ENCODE peak calls at places on chromosomes 4 and X, in seven cellular contexts. N is ovary, T is AG10803, E is left ventricle myocardium inferior, Y is fibroblast of pulmonary artery, F is B cell, L is OCI-LY7. B is an unnamed sample.
A peak's percentile ranks its signal among the peaks of the same experiment; 100 is the strongest.

GRCh38 chr4:153295131-153295755 is 49.2 kb upstream of the MND1 start:
- DNase-seq in F (no peak), T (no peak), L (no peak), E (no peak), Y (no peak), N (no peak), B (no peak)

GRCh38 chr4:136793848-136794247 is 738.4 kb downstream of the PCDH18 start:
- DNase-seq in F (no peak), N (no peak), E (no peak), Y (no peak), L (no peak), T (no peak), B (no peak)

GRCh38 chr4:40401646-40402045 is 66.5 kb downstream of the CHRNA9 start:
- DNase-seq in L (no peak), F (no peak), T (no peak), N (no peak), E (no peak), Y (peak; percentile 20), B (no peak)

GRCh38 chrX:19836337-19836736 is 51.1 kb downstream of the SH3KBP1 start:
- DNase-seq in L (no peak), F (no peak), N (no peak), T (no peak), Y (no peak), E (no peak), B (no peak)

GRCh38 chrX:54808109-54808604 is 612 bp downstream of the MAGED2 start:
- DNase-seq in E (peak; percentile 76), T (peak; percentile 28), L (no peak), F (no peak), N (peak; percentile 87), Y (no peak), B (no peak)

GRCh38 chr4:148302416-148302815 is 139.8 kb downstream of the NR3C2 start:
- DNase-seq in E (no peak), T (no peak), L (no peak), F (no peak), Y (no peak), N (no peak), B (no peak)

GRCh38 chrX:49102221-49102620 is 21.3 kb downstream of the GPKOW start:
- DNase-seq in T (no peak), N (no peak), L (no peak), E (no peak), Y (no peak), F (no peak), B (no peak)

GRCh38 chr4:111842336-111842735 is 302.9 kb upstream of the FAM241A start:
- DNase-seq in T (peak; percentile 67), F (no peak), Y (peak; percentile 7), N (no peak), E (no peak), L (no peak), B (no peak)

GRCh38 chr4:122341906-122342305 is 36.9 kb upstream of the ADAD1 start:
- DNase-seq in F (no peak), N (no peak), E (no peak), T (peak; percentile 88), Y (peak; percentile 91), L (no peak), B (peak; percentile 88)

GRCh38 chr4:152709675-152710438 is 30.1 kb upstream of the TMEM154 start:
- DNase-seq in N (no peak), L (no peak), Y (peak; percentile 25), T (no peak), F (no peak), E (no peak), B (peak; percentile 41)

GRCh38 chr4:32133734-32134133 is 1413.6 kb downstream of the PCDH7 start:
- DNase-seq in E (no peak), L (no peak), Y (no peak), T (no peak), N (no peak), F (no peak), B (no peak)

GRCh38 chr4:110266136-110266535 is 67.7 kb upstream of the ELOVL6 start:
- DNase-seq in E (no peak), T (no peak), L (no peak), N (no peak), F (no peak), Y (no peak), B (no peak)

GRCh38 chrX:129780441-129781105 is 824 bp downstream of the SASH3 start:
- DNase-seq in E (no peak), N (no peak), Y (no peak), T (no peak), L (no peak), F (no peak), B (no peak)

GRCh38 chrX:140525448-140525847 is 20.6 kb upstream of the SOX3 start:
- DNase-seq in Y (peak; percentile 16), N (no peak), F (no peak), T (peak; percentile 76), E (no peak), L (no peak), B (peak; percentile 69)

GRCh38 chrX:53682885-53683555 is 3.5 kb downstream of the HUWE1 start:
- DNase-seq in N (peak; percentile 44), F (no peak), Y (peak; percentile 62), L (peak; percentile 65), T (peak; percentile 48), E (no peak), B (peak; percentile 66)

GRCh38 chr4:108492816-108493595 is 127.4 kb upstream of the RPL34 start:
- DNase-seq in Y (no peak), E (no peak), F (no peak), L (peak; percentile 39), N (no peak), T (peak; percentile 5), B (peak; percentile 14)

GRCh38 chr4:151933122-151933827 is 172.5 kb upstream of the GATB start:
- DNase-seq in L (no peak), Y (no peak), N (no peak), F (no peak), T (no peak), E (no peak), B (no peak)

GRCh38 chrX:47814853-47815252 is 21.8 kb upstream of the ZNF81 start:
- DNase-seq in F (no peak), N (no peak), E (no peak), L (no peak), Y (no peak), T (peak; percentile 5), B (no peak)

GRCh38 chrX:42678133-42678532 is 99.8 kb downstream of the PPP1R2C start:
- DNase-seq in F (no peak), T (peak; percentile 24), L (peak; percentile 12), Y (peak; percentile 62), N (no peak), E (no peak), B (peak; percentile 6)

GRCh38 chr4:139200102-139200501 is 23.1 kb upstream of the ELF2 start:
- DNase-seq in N (no peak), E (no peak), L (no peak), T (no peak), Y (no peak), F (no peak), B (no peak)

GRCh38 chr4:85963231-85963630 is 396.6 kb downstream of the MAPK10 start:
- DNase-seq in N (no peak), F (no peak), E (no peak), L (no peak), T (no peak), Y (no peak), B (peak; percentile 18)

GRCh38 chr4:85965529-85965928 is 394.3 kb downstream of the MAPK10 start:
- DNase-seq in Y (no peak), E (no peak), L (no peak), F (no peak), N (no peak), T (no peak), B (no peak)

GRCh38 chr4:85961887-85962286 is 398.0 kb downstream of the MAPK10 start:
- DNase-seq in F (no peak), L (no peak), N (no peak), T (no peak), Y (no peak), E (no peak), B (no peak)

GRCh38 chr4:85966308-85966882 is 393.5 kb downstream of the MAPK10 start:
- DNase-seq in L (no peak), Y (peak; percentile 77), N (no peak), T (peak; percentile 55), E (no peak), F (no peak), B (peak; percentile 39)

DNA sequence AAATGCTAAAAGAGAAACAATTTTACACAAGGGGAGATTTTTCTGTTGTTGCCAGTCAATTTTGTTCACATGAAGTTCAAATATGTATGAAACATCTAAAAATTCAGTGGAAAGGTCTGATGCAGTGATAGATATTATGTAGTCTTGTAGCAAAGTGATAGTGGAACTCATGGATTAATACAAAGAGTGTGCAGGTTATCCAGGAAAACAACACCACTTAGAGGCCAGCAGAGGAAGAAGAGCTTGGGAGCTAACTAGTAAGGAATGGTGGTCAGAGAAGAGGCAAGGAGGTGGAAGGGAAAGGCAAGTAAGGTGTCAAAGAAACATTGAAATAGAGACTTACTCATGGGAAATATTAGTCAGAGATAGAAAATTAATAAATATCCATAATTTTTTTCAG is 395.6 kb downstream of the MAPK10 start:
- DNase-seq in F (no peak), L (no peak), Y (peak; percentile 25), E (no peak), T (no peak), N (no peak), B (peak; percentile 5)
- TF ChIP-seq CTCF in F (no peak), L (no peak), Y (peak; percentile 20), E (peak; percentile 31), T (peak; percentile 36), N (no peak), B (no peak)

GRCh38 chrX:37646254-37646653 is 39.3 kb upstream of the XK start:
- DNase-seq in T (no peak), Y (no peak), E (no peak), L (no peak), N (no peak), F (no peak), B (no peak)
- TF ChIP-seq CTCF in T (no peak), Y (no peak), E (peak; percentile 8), L (peak; percentile 47), N (no peak), F (no peak), B (no peak)

DNA sequence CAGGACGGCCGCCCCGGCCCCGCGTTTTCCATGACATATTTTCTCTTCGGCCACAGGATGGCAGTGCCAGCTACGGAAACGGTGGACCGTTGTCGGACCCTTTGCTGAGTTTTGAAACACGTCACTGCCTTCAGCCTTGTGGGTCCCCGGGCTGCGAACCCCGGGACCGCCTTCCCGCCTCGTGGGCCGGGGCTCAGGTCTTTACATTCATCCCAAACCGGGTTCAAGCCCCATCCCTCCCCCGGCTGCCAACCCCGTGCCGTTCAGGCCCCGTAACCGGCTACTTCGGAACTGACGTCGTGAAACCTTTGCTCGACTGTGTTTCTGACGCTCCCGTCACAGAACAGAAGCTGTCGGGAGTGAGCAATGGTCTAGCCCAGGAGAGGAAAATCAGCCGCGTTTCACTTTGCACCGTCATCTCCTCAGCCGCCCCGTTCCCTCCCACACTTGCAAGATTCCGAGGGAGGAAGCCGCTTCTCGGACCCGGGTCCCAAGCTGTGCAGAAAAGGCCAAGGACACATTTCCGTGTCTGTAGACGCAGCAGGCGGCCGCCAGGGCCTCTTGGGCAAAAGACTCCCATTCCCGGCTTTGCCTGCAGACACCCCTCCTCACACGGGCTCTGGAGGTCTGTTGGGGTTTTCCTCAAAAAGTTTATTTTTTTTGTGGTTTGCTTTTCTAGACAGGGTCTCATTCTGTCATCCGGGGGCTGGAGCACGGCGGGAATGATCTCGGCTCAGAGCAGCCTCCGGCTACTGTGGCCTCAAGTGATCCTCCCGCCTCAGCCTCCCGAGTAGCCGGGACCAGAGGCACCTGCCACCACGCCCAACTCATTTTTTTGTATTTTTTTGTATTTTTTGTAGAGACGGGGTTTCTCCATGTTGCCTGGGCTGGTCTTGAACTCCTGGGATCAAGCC is 41.4 kb upstream of the PPP2R3B start:
- DNase-seq in N (no peak), F (no peak), Y (peak; percentile 17), E (no peak), T (peak; percentile 19), L (peak; percentile 39), B (no peak)
- TF ChIP-seq CTCF in N (no peak), F (no peak), Y (no peak), E (no peak), T (peak; percentile 38), L (peak; percentile 53), B (no peak)

GRCh38 chr4:84706286-84706685 is 123.4 kb downstream of the CDS1 start:
- DNase-seq in T (no peak), N (no peak), F (no peak), E (no peak), L (no peak), Y (no peak), B (no peak)
- TF ChIP-seq CTCF in T (no peak), N (no peak), F (no peak), E (no peak), L (no peak), Y (no peak), B (no peak)

B was measured in fibroblast of lung.